ENCODE peak calls at places on chromosome 17, in five cellular contexts. Z is WTC11, E is astrocyte of the spinal cord, M is GM19239, H is HS-27A. C is an unnamed sample.

GRCh38 chr17:65047939-65048338 is 8.6 kb downstream of the GNA13 start:
- DNase-seq in Z (no peak), E (no peak), M (no peak), H (no peak), C (no peak)

GRCh38 chr17:16917995-16918394 is 53.9 kb downstream of the TNFRSF13B start:
- DNase-seq in Z (peak; percentile 0), E (no peak), M (no peak), H (no peak), C (no peak)

GRCh38 chr17:63950940-63951907 is 19.1 kb upstream of the CD79B start:
- DNase-seq in Z (peak; percentile 75), E (no peak), M (peak; percentile 40), H (no peak), C (no peak)

GRCh38 chr17:13002761-13003453 is 14.9 kb downstream of the ELAC2 start:
- DNase-seq in Z (peak; percentile 83), E (peak; percentile 77), M (no peak), H (peak; percentile 17), C (peak; percentile 82)

GRCh38 chr17:34442387-34443111 is 79.5 kb upstream of the CCL1 start:
- DNase-seq in Z (no peak), E (no peak), M (no peak), H (no peak), C (no peak)

GRCh38 chr17:28717578-28718316 is at the start of gene RAB34:
- DNase-seq in Z (peak; percentile 96), E (peak; percentile 90), M (no peak), H (no peak), C (peak; percentile 76)

GRCh38 chr17:9360610-9361571 is 214.7 kb downstream of the STX8 start:
- DNase-seq in Z (no peak), E (peak; percentile 64), M (no peak), H (no peak), C (peak; percentile 52)

GRCh38 chr17:16870253-16871245 is 101.4 kb downstream of the TNFRSF13B start:
- DNase-seq in Z (no peak), E (no peak), M (no peak), H (no peak), C (no peak)

GRCh38 chr17:58913971-58914769 is 158.5 kb downstream of the PPM1E start:
- DNase-seq in Z (no peak), E (peak; percentile 5), M (no peak), H (no peak), C (no peak)

GRCh38 chr17:75078097-75079022 is 9.4 kb upstream of the SLC16A5 start:
- DNase-seq in Z (no peak), E (peak; percentile 76), M (peak; percentile 70), H (peak; percentile 59), C (no peak)

GRCh38 chr17:56913000-56913866 is 616 bp downstream of the TRIM25 start:
- DNase-seq in Z (peak; percentile 67), E (no peak), M (no peak), H (no peak), C (no peak)

GRCh38 chr17:82923366-82924113 is 83.7 kb upstream of the ZNF750 start:
- DNase-seq in Z (no peak), E (no peak), M (no peak), H (no peak), C (peak; percentile 18)

GRCh38 chr17:82200743-82201497 is 11.7 kb downstream of the CCDC57 start:
- DNase-seq in Z (no peak), E (no peak), M (no peak), H (no peak), C (no peak)

GRCh38 chr17:66398617-66399016 is 96.2 kb downstream of the PRKCA start:
- DNase-seq in Z (no peak), E (no peak), M (no peak), H (no peak), C (no peak)

GRCh38 chr17:19979917-19980770 is 2.5 kb upstream of the AKAP10 start:
- DNase-seq in Z (peak; percentile 34), E (no peak), M (no peak), H (no peak), C (peak; percentile 36)

GRCh38 chr17:57833597-57833939 is 16.3 kb downstream of the MRPS23 start:
- DNase-seq in Z (no peak), E (no peak), M (no peak), H (no peak), C (no peak)

C was measured in heart left ventricle.